ENCODE peak calls at places on chromosome 5, in nine cellular contexts. One of them, this sample, is unnamed. For H3K9me3, the result is how much of the 10 kb centered on the place peaks cover.

GRCh38 chr5:33474004-33474403 is 33.2 kb downstream of the TARS1 start:
- DNase-seq in MM.1S: no peak
- DNase-seq in neural progenitor cell: no peak
- DNase-seq in PC-3: no peak
- DNase-seq in K562: no peak
- DNase-seq in SK-N-MC: no peak
- DNase-seq in hepatocyte: no peak
- DNase-seq in PC-9: no peak
- DNase-seq in fibroblast of lung: no peak
- DNase-seq in this sample: no peak

GRCh38 chr5:73522989-73523388 is 24.7 kb downstream of the BTF3 start:
- DNase-seq in MM.1S: no peak
- DNase-seq in neural progenitor cell: no peak
- DNase-seq in PC-3: no peak
- DNase-seq in K562: no peak
- DNase-seq in SK-N-MC: no peak
- DNase-seq in hepatocyte: no peak
- DNase-seq in PC-9: peak
- DNase-seq in fibroblast of lung: no peak
- DNase-seq in this sample: no peak

GRCh38 chr5:50325237-50325832 is 115.8 kb downstream of the EMB start:
- DNase-seq in MM.1S: peak
- DNase-seq in neural progenitor cell: peak
- DNase-seq in PC-3: peak
- DNase-seq in K562: peak
- DNase-seq in SK-N-MC: peak
- DNase-seq in hepatocyte: peak
- DNase-seq in PC-9: no peak
- DNase-seq in fibroblast of lung: peak
- DNase-seq in this sample: no peak

GRCh38 chr5:42015681-42016080 is 90.6 kb downstream of the FBXO4 start:
- DNase-seq in MM.1S: no peak
- DNase-seq in neural progenitor cell: no peak
- DNase-seq in PC-3: no peak
- DNase-seq in K562: no peak
- DNase-seq in SK-N-MC: no peak
- DNase-seq in hepatocyte: no peak
- DNase-seq in PC-9: no peak
- DNase-seq in fibroblast of lung: no peak
- DNase-seq in this sample: no peak

GRCh38 chr5:149940077-149940574 is 4.5 kb downstream of the PDE6A start:
- DNase-seq in MM.1S: peak
- DNase-seq in neural progenitor cell: no peak
- DNase-seq in PC-3: peak
- DNase-seq in K562: peak
- DNase-seq in SK-N-MC: no peak
- DNase-seq in hepatocyte: peak
- DNase-seq in PC-9: no peak
- DNase-seq in fibroblast of lung: peak
- DNase-seq in this sample: no peak

GRCh38 chr5:72480836-72481235 is 26.4 kb downstream of the ZNF366 start:
- DNase-seq in MM.1S: no peak
- DNase-seq in neural progenitor cell: no peak
- DNase-seq in PC-3: no peak
- DNase-seq in K562: no peak
- DNase-seq in SK-N-MC: no peak
- DNase-seq in hepatocyte: peak
- DNase-seq in PC-9: no peak
- DNase-seq in fibroblast of lung: no peak
- DNase-seq in this sample: no peak

GRCh38 chr5:160434022-160434531 is 12.4 kb downstream of the PTTG1 start:
- DNase-seq in MM.1S: no peak
- DNase-seq in neural progenitor cell: peak
- DNase-seq in PC-3: no peak
- DNase-seq in K562: no peak
- DNase-seq in SK-N-MC: no peak
- DNase-seq in hepatocyte: peak
- DNase-seq in PC-9: no peak
- DNase-seq in fibroblast of lung: no peak
- DNase-seq in this sample: no peak

GRCh38 chr5:161966544-161966943 is 101.0 kb upstream of the GABRG2 start:
- DNase-seq in MM.1S: peak
- DNase-seq in neural progenitor cell: peak
- DNase-seq in PC-3: peak
- DNase-seq in K562: no peak
- DNase-seq in SK-N-MC: peak
- DNase-seq in hepatocyte: peak
- DNase-seq in PC-9: no peak
- DNase-seq in fibroblast of lung: no peak
- DNase-seq in this sample: no peak

GRCh38 chr5:150411245-150411979 is 1.3 kb downstream of the CD74 start:
- DNase-seq in MM.1S: peak
- DNase-seq in neural progenitor cell: peak
- DNase-seq in PC-3: no peak
- DNase-seq in K562: no peak
- DNase-seq in SK-N-MC: no peak
- DNase-seq in hepatocyte: peak
- DNase-seq in PC-9: no peak
- DNase-seq in fibroblast of lung: no peak
- DNase-seq in this sample: no peak

GRCh38 chr5:163565492-163565891 is 60.1 kb downstream of the MAT2B start:
- DNase-seq in MM.1S: peak
- DNase-seq in neural progenitor cell: peak
- DNase-seq in PC-3: peak
- DNase-seq in K562: no peak
- DNase-seq in SK-N-MC: no peak
- DNase-seq in hepatocyte: peak
- DNase-seq in PC-9: no peak
- DNase-seq in fibroblast of lung: no peak
- DNase-seq in this sample: no peak

GRCh38 chr5:138212828-138213160 is 329 bp downstream of the CDC23 start:
- DNase-seq in MM.1S: peak
- DNase-seq in neural progenitor cell: peak
- DNase-seq in PC-3: no peak
- DNase-seq in K562: peak
- DNase-seq in SK-N-MC: no peak
- DNase-seq in hepatocyte: peak
- DNase-seq in PC-9: no peak
- DNase-seq in fibroblast of lung: no peak
- DNase-seq in this sample: no peak

GRCh38 chr5:55497712-55498111 is 37.1 kb downstream of the PLPP1 start:
- DNase-seq in MM.1S: no peak
- DNase-seq in neural progenitor cell: no peak
- DNase-seq in PC-3: no peak
- DNase-seq in K562: no peak
- DNase-seq in SK-N-MC: no peak
- DNase-seq in hepatocyte: no peak
- DNase-seq in PC-9: no peak
- DNase-seq in fibroblast of lung: no peak
- DNase-seq in this sample: no peak

DNA sequence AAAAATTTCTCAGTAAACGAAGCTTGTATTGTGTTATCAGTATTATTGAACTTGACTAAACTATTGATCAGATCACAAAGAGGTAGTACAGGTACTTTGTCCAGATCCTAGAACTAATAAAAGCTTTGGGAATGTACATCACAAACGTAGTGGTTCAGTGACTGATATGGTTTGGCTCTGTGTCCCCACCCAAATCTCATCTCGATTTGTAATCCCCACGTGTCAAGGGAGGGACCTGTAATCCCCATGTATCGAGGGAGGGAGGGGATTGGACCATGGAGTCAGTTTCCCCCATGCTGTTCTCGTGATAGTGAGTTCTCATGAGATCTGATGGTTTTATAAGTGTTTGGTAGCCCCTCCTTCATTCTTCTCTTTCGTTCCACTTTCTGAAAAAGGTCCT is 100.9 kb downstream of the ARRDC3 start:
- DNase-seq in MM.1S: no peak
- DNase-seq in neural progenitor cell: no peak
- DNase-seq in PC-3: no peak
- DNase-seq in K562: no peak
- DNase-seq in SK-N-MC: no peak
- DNase-seq in hepatocyte: no peak
- DNase-seq in PC-9: no peak
- DNase-seq in fibroblast of lung: no peak
- DNase-seq in this sample: no peak
- TF ChIP-seq EZH2 in MM.1S: no peak
- TF ChIP-seq EZH2 in neural progenitor cell: no peak
- TF ChIP-seq EZH2 in PC-3: no peak
- TF ChIP-seq EZH2 in K562: no peak
- TF ChIP-seq EZH2 in SK-N-MC: no peak
- TF ChIP-seq EZH2 in hepatocyte: no peak
- TF ChIP-seq EZH2 in PC-9: no peak
- TF ChIP-seq EZH2 in fibroblast of lung: no peak
- TF ChIP-seq EZH2 in this sample: no peak

GRCh38 chr5:180235846-180236245 is 26.8 kb upstream of the RASGEF1C start:
- DNase-seq in MM.1S: no peak
- DNase-seq in neural progenitor cell: no peak
- DNase-seq in PC-3: no peak
- DNase-seq in K562: no peak
- DNase-seq in SK-N-MC: no peak
- DNase-seq in hepatocyte: no peak
- DNase-seq in PC-9: no peak
- DNase-seq in fibroblast of lung: no peak
- DNase-seq in this sample: no peak

GRCh38 chr5:180233729-180234128 is 24.7 kb upstream of the RASGEF1C start:
- DNase-seq in MM.1S: no peak
- DNase-seq in neural progenitor cell: no peak
- DNase-seq in PC-3: no peak
- DNase-seq in K562: no peak
- DNase-seq in SK-N-MC: no peak
- DNase-seq in hepatocyte: peak
- DNase-seq in PC-9: no peak
- DNase-seq in fibroblast of lung: no peak
- DNase-seq in this sample: no peak

GRCh38 chr5:180234271-180234670 is 25.3 kb upstream of the RASGEF1C start:
- DNase-seq in MM.1S: no peak
- DNase-seq in neural progenitor cell: no peak
- DNase-seq in PC-3: no peak
- DNase-seq in K562: no peak
- DNase-seq in SK-N-MC: no peak
- DNase-seq in hepatocyte: no peak
- DNase-seq in PC-9: no peak
- DNase-seq in fibroblast of lung: no peak
- DNase-seq in this sample: no peak

GRCh38 chr5:180238631-180239030 is 29.6 kb upstream of the RASGEF1C start:
- DNase-seq in MM.1S: no peak
- DNase-seq in neural progenitor cell: no peak
- DNase-seq in PC-3: no peak
- DNase-seq in K562: no peak
- DNase-seq in SK-N-MC: no peak
- DNase-seq in hepatocyte: no peak
- DNase-seq in PC-9: no peak
- DNase-seq in fibroblast of lung: no peak
- DNase-seq in this sample: no peak

DNA sequence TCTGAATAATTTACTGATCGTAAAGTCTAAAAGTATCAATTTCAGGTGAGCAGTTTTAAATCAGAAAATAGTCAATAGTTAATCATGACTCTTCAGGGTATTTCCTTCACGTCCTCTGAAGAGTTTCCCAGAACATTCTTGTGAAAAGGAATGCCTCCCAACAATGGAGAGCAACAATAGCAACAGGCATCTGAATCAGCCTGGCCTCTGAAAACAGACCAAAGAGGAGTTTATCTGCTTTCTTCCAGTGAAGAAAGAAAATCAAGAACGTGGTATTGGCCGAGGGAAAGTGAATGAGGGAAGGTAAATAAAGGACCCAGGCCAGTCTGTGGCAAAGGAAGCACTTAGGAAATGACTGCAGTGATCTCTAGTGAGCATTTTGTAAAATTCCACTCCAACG is 26.1 kb upstream of the RASGEF1C start:
- DNase-seq in MM.1S: no peak
- DNase-seq in neural progenitor cell: peak
- DNase-seq in PC-3: no peak
- DNase-seq in K562: no peak
- DNase-seq in SK-N-MC: no peak
- DNase-seq in hepatocyte: no peak
- DNase-seq in PC-9: no peak
- DNase-seq in fibroblast of lung: no peak
- DNase-seq in this sample: no peak
- H3K9me3 ChIP-seq in MM.1S: under half
- H3K9me3 ChIP-seq in neural progenitor cell: under half
- H3K9me3 ChIP-seq in PC-3: under half
- H3K9me3 ChIP-seq in K562: under half
- H3K9me3 ChIP-seq in SK-N-MC: under half
- H3K9me3 ChIP-seq in hepatocyte: under half
- H3K9me3 ChIP-seq in PC-9: under half
- H3K9me3 ChIP-seq in fibroblast of lung: under half
- H3K9me3 ChIP-seq in this sample: under half

GRCh38 chr5:77629553-77630245 is 8.8 kb downstream of the OTP start:
- DNase-seq in MM.1S: no peak
- DNase-seq in neural progenitor cell: peak
- DNase-seq in PC-3: no peak
- DNase-seq in K562: no peak
- DNase-seq in SK-N-MC: no peak
- DNase-seq in hepatocyte: no peak
- DNase-seq in PC-9: peak
- DNase-seq in fibroblast of lung: no peak
- DNase-seq in this sample: no peak

GRCh38 chr5:77631166-77631582 is 7.3 kb downstream of the OTP start:
- DNase-seq in MM.1S: peak
- DNase-seq in neural progenitor cell: no peak
- DNase-seq in PC-3: no peak
- DNase-seq in K562: no peak
- DNase-seq in SK-N-MC: no peak
- DNase-seq in hepatocyte: no peak
- DNase-seq in PC-9: no peak
- DNase-seq in fibroblast of lung: no peak
- DNase-seq in this sample: no peak

GRCh38 chr5:77632526-77633268 is 5.8 kb downstream of the OTP start:
- DNase-seq in MM.1S: no peak
- DNase-seq in neural progenitor cell: peak
- DNase-seq in PC-3: no peak
- DNase-seq in K562: no peak
- DNase-seq in SK-N-MC: no peak
- DNase-seq in hepatocyte: no peak
- DNase-seq in PC-9: no peak
- DNase-seq in fibroblast of lung: no peak
- DNase-seq in this sample: no peak

GRCh38 chr5:77628840-77629552 is 9.5 kb downstream of the OTP start:
- DNase-seq in MM.1S: no peak
- DNase-seq in neural progenitor cell: peak
- DNase-seq in PC-3: no peak
- DNase-seq in K562: no peak
- DNase-seq in SK-N-MC: no peak
- DNase-seq in hepatocyte: no peak
- DNase-seq in PC-9: no peak
- DNase-seq in fibroblast of lung: no peak
- DNase-seq in this sample: no peak

GRCh38 chr5:77630246-77631165 is 8.0 kb downstream of the OTP start:
- DNase-seq in MM.1S: peak
- DNase-seq in neural progenitor cell: peak
- DNase-seq in PC-3: peak
- DNase-seq in K562: no peak
- DNase-seq in SK-N-MC: no peak
- DNase-seq in hepatocyte: peak
- DNase-seq in PC-9: peak
- DNase-seq in fibroblast of lung: no peak
- DNase-seq in this sample: no peak
- TF ChIP-seq EZH2 in MM.1S: no peak
- TF ChIP-seq EZH2 in neural progenitor cell: peak
- TF ChIP-seq EZH2 in PC-3: no peak
- TF ChIP-seq EZH2 in K562: no peak
- TF ChIP-seq EZH2 in SK-N-MC: no peak
- TF ChIP-seq EZH2 in hepatocyte: no peak
- TF ChIP-seq EZH2 in PC-9: no peak
- TF ChIP-seq EZH2 in fibroblast of lung: peak
- TF ChIP-seq EZH2 in this sample: no peak

GRCh38 chr5:180259260-180259611 is 32.6 kb downstream of the MAPK9 start:
- DNase-seq in MM.1S: no peak
- DNase-seq in neural progenitor cell: no peak
- DNase-seq in PC-3: peak
- DNase-seq in K562: no peak
- DNase-seq in SK-N-MC: no peak
- DNase-seq in hepatocyte: no peak
- DNase-seq in PC-9: no peak
- DNase-seq in fibroblast of lung: peak
- DNase-seq in this sample: no peak
- H3K9me3 ChIP-seq in MM.1S: under half
- H3K9me3 ChIP-seq in neural progenitor cell: half or more
- H3K9me3 ChIP-seq in PC-3: half or more
- H3K9me3 ChIP-seq in K562: under half
- H3K9me3 ChIP-seq in SK-N-MC: under half
- H3K9me3 ChIP-seq in hepatocyte: half or more
- H3K9me3 ChIP-seq in PC-9: half or more
- H3K9me3 ChIP-seq in fibroblast of lung: under half
- H3K9me3 ChIP-seq in this sample: half or more